ENCODE peak calls at places on chromosome 10, in five cellular contexts. G, U, B, R and J are unnamed samples.
A peak's percentile ranks its signal among the peaks of the same experiment; 100 is the strongest.

GRCh38 chr10:78757542-78757941 is 311.2 kb upstream of the ZMIZ1 start:
- DNase-seq in G (no peak), U (peak; percentile 27), B (no peak), R (no peak), J (no peak)

GRCh38 chr10:45454859-45455258 is 80.8 kb downstream of the ALOX5 start:
- DNase-seq in G (no peak), U (no peak), B (peak; percentile 75), R (no peak), J (no peak)

GRCh38 chr10:52322941-52323340 is 8.9 kb downstream of the DKK1 start:
- DNase-seq in G (no peak), U (no peak), B (no peak), R (no peak), J (no peak)

GRCh38 chr10:132806126-132807061 is 20.4 kb upstream of the NKX6-2 start:
- DNase-seq in G (no peak), U (peak; percentile 39), B (no peak), R (no peak), J (no peak)

GRCh38 chr10:69217119-69217754 is 2.9 kb upstream of the HKDC1 start:
- DNase-seq in G (peak; percentile 43), U (no peak), B (no peak), R (no peak), J (no peak)

GRCh38 chr10:113007343-113007771 is 57.3 kb downstream of the TCF7L2 start:
- DNase-seq in G (no peak), U (no peak), B (no peak), R (no peak), J (no peak)

GRCh38 chr10:58258977-58259692 is 8.6 kb downstream of the IPMK start:
- DNase-seq in G (no peak), U (no peak), B (no peak), R (no peak), J (no peak)

GRCh38 chr10:119455609-119456434 is 86.7 kb downstream of the RGS10 start:
- DNase-seq in G (no peak), U (no peak), B (no peak), R (no peak), J (no peak)

GRCh38 chr10:24618401-24618800 is 105.3 kb downstream of the ARHGAP21 start:
- DNase-seq in G (no peak), U (no peak), B (no peak), R (no peak), J (no peak)

GRCh38 chr10:46551701-46552525 is 4.5 kb downstream of the GPRIN2 start:
- DNase-seq in G (no peak), U (peak; percentile 51), B (no peak), R (no peak), J (no peak)

GRCh38 chr10:125441151-125441550 is 241.8 kb downstream of the TEX36 start:
- DNase-seq in G (no peak), U (no peak), B (peak; percentile 70), R (no peak), J (no peak)